ENCODE peak calls at places on chromosomes 4 and X, in eight cellular contexts. E is activated CD4-positive, CD25-positive, alpha-beta regulatory T cell; Q is CD8-positive, alpha-beta memory T cell; U is C1 segment of cervical spinal cord; G is Kasumi-1; A is nephron progenitor cell; O is left cardiac atrium; T is OCI-LY7. D is an unnamed sample.

GRCh38 chr4:38576767-38577166 is 87.2 kb upstream of the KLF3 start:
- DNase-seq in E (no peak), Q (no peak), U (no peak), G (no peak), A (no peak), O (no peak), T (no peak), D (no peak)

GRCh38 chrX:54945224-54945623 is 24.6 kb downstream of the TRO start:
- DNase-seq in E (no peak), Q (no peak), U (no peak), G (no peak), A (no peak), O (no peak), T (no peak), D (no peak)

GRCh38 chr4:21209854-21210253 is 509.6 kb downstream of the PACRGL start:
- DNase-seq in E (no peak), Q (no peak), U (no peak), G (no peak), A (no peak), O (no peak), T (no peak), D (no peak)

GRCh38 chr4:12375805-12376204 is 947.1 kb upstream of the HS3ST1 start:
- DNase-seq in E (no peak), Q (no peak), U (no peak), G (no peak), A (no peak), O (no peak), T (no peak), D (no peak)

GRCh38 chrX:31449064-31449463 is 377.2 kb upstream of the FTHL17 start:
- DNase-seq in E (no peak), Q (no peak), U (no peak), G (no peak), A (no peak), O (no peak), T (no peak), D (no peak)

GRCh38 chrX:64205735-64206491 is 405 bp upstream of the AMER1 start:
- DNase-seq in E (peak; percentile 72), Q (peak; percentile 86), U (peak; percentile 91), G (peak; percentile 75), A (peak; percentile 90), O (peak; percentile 94), T (peak; percentile 91), D (peak; percentile 85)

GRCh38 chr4:6362896-6363295 is 93.2 kb downstream of the WFS1 start:
- DNase-seq in E (no peak), Q (no peak), U (no peak), G (no peak), A (peak; percentile 91), O (peak; percentile 37), T (peak; percentile 22), D (peak; percentile 34)

GRCh38 chr4:32776435-32777203 is 2056.4 kb downstream of the PCDH7 start:
- DNase-seq in E (no peak), Q (no peak), U (no peak), G (no peak), A (no peak), O (no peak), T (no peak), D (no peak)

GRCh38 chr4:138279286-138279685 is 37.1 kb upstream of the SLC7A11 start:
- DNase-seq in E (no peak), Q (no peak), U (no peak), G (no peak), A (no peak), O (no peak), T (no peak), D (no peak)

GRCh38 chrX:19581786-19582185 is 66.5 kb upstream of the MAP3K15 start:
- DNase-seq in E (no peak), Q (no peak), U (no peak), G (no peak), A (no peak), O (no peak), T (no peak), D (no peak)

GRCh38 chr4:5923306-5923830 is 30.5 kb upstream of the CRMP1 start:
- DNase-seq in E (no peak), Q (no peak), U (no peak), G (no peak), A (no peak), O (no peak), T (no peak), D (no peak)

GRCh38 chr4:153486281-153487151 is 20.4 kb downstream of the TMEM131L start:
- DNase-seq in E (no peak), Q (peak; percentile 25), U (no peak), G (no peak), A (no peak), O (no peak), T (no peak), D (no peak)

D was measured in stimulated activated naive CD8-positive, alpha-beta T cell treated with anti-CD3 and anti-CD28 coated beads, Interleukin-15, Interleukin-2, amounts not matched to agents 100 U/mL and 50 U/mL, for 24 hours.